ENCODE peak calls at places on chromosomes 16 and 17, in ten cellular contexts. C, L, Q, E, N, F, M, P, J and I are unnamed samples.

GRCh38 chr17:66865151-66865550 is 30.2 kb downstream of the CACNG5 start:
- DNase-seq in C (no peak), L (peak), Q (no peak), E (no peak), N (no peak), F (no peak), M (no peak), P (no peak), J (no peak), I (peak)

GRCh38 chr17:29289852-29290251 is 4.1 kb downstream of the NUFIP2 start:
- DNase-seq in C (no peak), L (no peak), Q (no peak), E (no peak), N (no peak), F (no peak), M (no peak), P (no peak), J (no peak), I (no peak)

GRCh38 chr16:3164121-3164991 is 23.6 kb upstream of the OR1F1 start:
- DNase-seq in C (peak), L (no peak), Q (peak), E (no peak), N (no peak), F (no peak), M (no peak), P (no peak), J (no peak), I (no peak)

GRCh38 chr16:17803625-17804410 is 333.1 kb upstream of the XYLT1 start:
- DNase-seq in C (no peak), L (no peak), Q (no peak), E (peak), N (no peak), F (no peak), M (no peak), P (no peak), J (no peak), I (no peak)

GRCh38 chr17:77280304-77280910 is 139.6 kb downstream of the SEC14L1 start:
- DNase-seq in C (no peak), L (peak), Q (no peak), E (peak), N (no peak), F (no peak), M (no peak), P (no peak), J (no peak), I (peak)

GRCh38 chr16:31352344-31353115 is 2.4 kb upstream of the ITGAX start:
- DNase-seq in C (no peak), L (no peak), Q (peak), E (no peak), N (no peak), F (no peak), M (no peak), P (no peak), J (no peak), I (no peak)

GRCh38 chr17:74521701-74522201 is 9.5 kb downstream of the CD300LB start:
- DNase-seq in C (no peak), L (no peak), Q (no peak), E (no peak), N (no peak), F (no peak), M (no peak), P (no peak), J (peak), I (no peak)

GRCh38 chr16:19210968-19211367 is 42.9 kb downstream of the SYT17 start:
- DNase-seq in C (no peak), L (no peak), Q (no peak), E (no peak), N (peak), F (no peak), M (no peak), P (no peak), J (no peak), I (no peak)

GRCh38 chr17:83073389-83074063 is 5.9 kb upstream of the METRNL start:
- DNase-seq in C (peak), L (peak), Q (no peak), E (no peak), N (no peak), F (no peak), M (no peak), P (peak), J (peak), I (peak)

GRCh38 chr16:79589495-79590134 is 10.9 kb downstream of the MAF start:
- DNase-seq in C (no peak), L (no peak), Q (peak), E (no peak), N (no peak), F (no peak), M (no peak), P (no peak), J (no peak), I (no peak)

GRCh38 chr16:62035115-62036092 is 834 bp downstream of the CDH8 start:
- DNase-seq in C (no peak), L (no peak), Q (peak), E (peak), N (no peak), F (no peak), M (no peak), P (no peak), J (no peak), I (no peak)

GRCh38 chr16:89442990-89443726 is 47.2 kb downstream of the ANKRD11 start:
- DNase-seq in C (no peak), L (peak), Q (no peak), E (peak), N (no peak), F (peak), M (peak), P (peak), J (peak), I (peak)

GRCh38 chr16:15739940-15740339 is 89.9 kb downstream of the NDE1 start:
- DNase-seq in C (no peak), L (no peak), Q (no peak), E (no peak), N (no peak), F (no peak), M (no peak), P (no peak), J (no peak), I (no peak)

GRCh38 chr16:86010680-86011141 is 111.7 kb downstream of the IRF8 start:
- DNase-seq in C (no peak), L (no peak), Q (no peak), E (no peak), N (no peak), F (no peak), M (no peak), P (no peak), J (no peak), I (no peak)

GRCh38 chr17:77609553-77610517 is 348.7 kb upstream of the TNRC6C start:
- DNase-seq in C (no peak), L (no peak), Q (no peak), E (no peak), N (no peak), F (no peak), M (peak), P (peak), J (no peak), I (no peak)

GRCh38 chr16:78122774-78123315 is 23.4 kb downstream of the WWOX start:
- DNase-seq in C (no peak), L (peak), Q (no peak), E (peak), N (no peak), F (no peak), M (peak), P (no peak), J (no peak), I (peak)

GRCh38 chr17:3974980-3975379 is 10.7 kb upstream of the ATP2A3 start:
- DNase-seq in C (peak), L (no peak), Q (no peak), E (no peak), N (no peak), F (no peak), M (no peak), P (no peak), J (no peak), I (no peak)

GRCh38 chr16:12907670-12908233 is 6.4 kb downstream of the SHISA9 start:
- DNase-seq in C (no peak), L (no peak), Q (no peak), E (no peak), N (no peak), F (no peak), M (no peak), P (no peak), J (no peak), I (no peak)

GRCh38 chr16:53664724-53665345 is 38.8 kb downstream of the RPGRIP1L start:
- DNase-seq in C (no peak), L (peak), Q (no peak), E (peak), N (no peak), F (no peak), M (no peak), P (no peak), J (no peak), I (peak)

GRCh38 chr17:75645501-75645888 is 12.3 kb downstream of the SMIM5 start:
- DNase-seq in C (peak), L (peak), Q (no peak), E (peak), N (no peak), F (peak), M (no peak), P (no peak), J (peak), I (peak)

GRCh38 chr16:10965440-10966039 is 21.2 kb downstream of the CLEC16A start:
- DNase-seq in C (no peak), L (no peak), Q (no peak), E (no peak), N (no peak), F (no peak), M (no peak), P (no peak), J (no peak), I (no peak)

GRCh38 chr16:90026135-90026534 is 6.9 kb upstream of the DBNDD1 start:
- DNase-seq in C (no peak), L (no peak), Q (no peak), E (no peak), N (no peak), F (no peak), M (no peak), P (no peak), J (no peak), I (no peak)

GRCh38 chr16:27110524-27110896 is 43.8 kb downstream of the C16orf82 start:
- DNase-seq in C (no peak), L (no peak), Q (no peak), E (no peak), N (no peak), F (no peak), M (no peak), P (no peak), J (no peak), I (no peak)

GRCh38 chr16:83882118-83882879 is 16.6 kb upstream of the MLYCD start:
- DNase-seq in C (no peak), L (no peak), Q (no peak), E (no peak), N (no peak), F (no peak), M (no peak), P (no peak), J (no peak), I (no peak)

GRCh38 chr17:82213251-82214011 is 789 bp upstream of the CCDC57 start:
- DNase-seq in C (peak), L (peak), Q (peak), E (peak), N (peak), F (no peak), M (peak), P (peak), J (no peak), I (peak)

GRCh38 chr16:75506567-75506966 is 11.3 kb upstream of the CHST6 start:
- DNase-seq in C (no peak), L (peak), Q (no peak), E (peak), N (no peak), F (peak), M (peak), P (no peak), J (no peak), I (peak)

GRCh38 chr17:81221842-81222619 is 734 bp downstream of the CEP131 start:
- DNase-seq in C (no peak), L (no peak), Q (peak), E (no peak), N (no peak), F (no peak), M (no peak), P (peak), J (no peak), I (no peak)

GRCh38 chr16:11084484-11085024 is 140.2 kb downstream of the CLEC16A start:
- DNase-seq in C (no peak), L (no peak), Q (no peak), E (peak), N (no peak), F (peak), M (no peak), P (no peak), J (no peak), I (no peak)

GRCh38 chr16:73017321-73017720 is 30.6 kb downstream of the ZFHX3 start:
- DNase-seq in C (no peak), L (no peak), Q (no peak), E (no peak), N (no peak), F (no peak), M (peak), P (no peak), J (peak), I (no peak)
- H3K4me3 ChIP-seq in C (no peak), L (no peak), Q (no peak), E (no peak), N (no peak), F (no peak), M (no peak), P (no peak), J (no peak), I (no peak)

GRCh38 chr17:65219124-65219523 is 82.0 kb downstream of the RGS9 start:
- DNase-seq in C (no peak), L (no peak), Q (no peak), E (no peak), N (no peak), F (no peak), M (no peak), P (no peak), J (no peak), I (no peak)
- TF ChIP-seq CTCF in C (no peak), L (peak), Q (no peak), E (peak), N (peak), F (no peak), M (no peak), P (no peak), J (no peak), I (peak)

GRCh38 chr16:21647562-21648164 is 4.7 kb downstream of the IGSF6 start:
- DNase-seq in C (no peak), L (no peak), Q (no peak), E (no peak), N (no peak), F (no peak), M (no peak), P (no peak), J (no peak), I (no peak)

GRCh38 chr16:21645261-21645721 is 7.1 kb downstream of the IGSF6 start:
- DNase-seq in C (no peak), L (no peak), Q (no peak), E (peak), N (no peak), F (no peak), M (no peak), P (no peak), J (no peak), I (no peak)

GRCh38 chr16:21646721-21647561 is 5.5 kb downstream of the IGSF6 start:
- DNase-seq in C (no peak), L (peak), Q (no peak), E (no peak), N (no peak), F (no peak), M (no peak), P (peak), J (peak), I (peak)

GRCh38 chr16:21644674-21645073 is 7.7 kb downstream of the IGSF6 start:
- DNase-seq in C (no peak), L (no peak), Q (no peak), E (no peak), N (no peak), F (no peak), M (no peak), P (no peak), J (no peak), I (no peak)

GRCh38 chr16:21646091-21646490 is 6.3 kb downstream of the IGSF6 start:
- DNase-seq in C (no peak), L (no peak), Q (no peak), E (no peak), N (no peak), F (no peak), M (no peak), P (no peak), J (no peak), I (no peak)
- H3K4me3 ChIP-seq in C (peak), L (no peak), Q (no peak), E (no peak), N (no peak), F (no peak), M (no peak), P (peak), J (no peak), I (no peak)

DNA sequence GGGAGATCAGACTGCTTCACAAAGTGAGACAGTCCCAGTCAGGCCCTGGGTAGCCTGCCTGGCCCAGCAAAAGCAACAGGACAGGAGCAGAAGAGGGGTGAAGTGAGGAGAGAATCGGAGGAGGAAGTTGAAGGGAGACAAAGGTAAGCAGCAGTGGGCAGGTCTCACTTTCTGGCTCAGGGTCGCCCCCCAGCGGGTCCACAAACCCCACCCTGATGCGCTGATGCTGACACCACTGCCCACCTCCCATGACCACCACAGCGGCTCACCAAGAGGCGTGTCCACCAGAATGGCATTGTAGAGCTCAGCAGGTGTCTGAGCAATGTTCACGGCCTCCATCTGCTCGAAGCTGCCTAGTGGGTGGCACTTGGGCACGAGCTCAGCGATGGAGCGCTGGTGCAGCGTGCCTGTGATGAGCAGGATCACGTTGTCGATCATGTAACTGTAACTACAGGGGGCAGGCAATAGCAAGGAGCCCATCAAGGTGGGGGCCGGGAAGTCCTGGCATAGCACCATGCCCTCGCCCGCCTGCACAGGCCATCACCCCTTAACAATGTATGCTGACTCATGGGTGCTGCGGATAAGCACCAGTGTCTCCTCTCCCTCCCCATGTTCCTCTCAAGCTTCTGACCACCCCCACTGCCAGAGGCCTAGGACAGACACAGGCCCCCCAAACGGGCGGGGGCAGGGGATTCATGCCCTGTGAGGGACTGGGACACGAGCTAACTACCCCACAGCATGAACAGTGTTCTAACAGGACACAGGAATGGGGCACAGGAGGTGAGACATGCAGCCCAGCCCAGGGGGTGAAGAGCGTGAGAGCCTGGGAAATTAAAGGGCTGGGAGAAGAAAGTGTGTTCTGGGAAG is 13.6 kb downstream of the HSD11B2 start:
- DNase-seq in C (no peak), L (no peak), Q (no peak), E (no peak), N (no peak), F (no peak), M (no peak), P (no peak), J (no peak), I (no peak)
- TF ChIP-seq CTCF in C (no peak), L (no peak), Q (no peak), E (no peak), N (no peak), F (no peak), M (no peak), P (no peak), J (no peak), I (no peak)

DNA sequence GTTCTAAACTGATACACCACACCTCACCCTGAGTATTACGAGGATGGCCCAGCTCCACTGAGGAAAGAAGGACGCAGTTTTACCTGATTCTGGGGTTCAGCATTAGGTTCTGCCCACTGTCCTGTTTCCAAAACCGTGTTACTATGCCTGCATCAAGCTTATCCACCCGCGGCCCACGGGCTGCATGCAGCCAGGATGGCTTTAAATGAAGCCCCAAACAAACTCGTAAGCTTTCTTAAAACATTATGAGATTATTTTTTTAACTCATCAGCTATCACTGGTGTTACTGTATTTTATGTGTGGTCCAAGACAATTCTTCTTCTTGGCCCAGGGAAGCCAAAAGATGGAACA is 4.0 kb upstream of the CD300LG start:
- DNase-seq in C (no peak), L (no peak), Q (no peak), E (no peak), N (no peak), F (no peak), M (no peak), P (no peak), J (no peak), I (no peak)
- H3K4me3 ChIP-seq in C (no peak), L (no peak), Q (no peak), E (no peak), N (no peak), F (no peak), M (no peak), P (no peak), J (no peak), I (no peak)

GRCh38 chr17:79304907-79305306 is 230.3 kb downstream of the ENGASE start:
- DNase-seq in C (no peak), L (no peak), Q (no peak), E (no peak), N (no peak), F (no peak), M (no peak), P (no peak), J (no peak), I (no peak)
- TF ChIP-seq CTCF in C (no peak), L (no peak), Q (no peak), E (no peak), N (no peak), F (no peak), M (no peak), P (no peak), J (no peak), I (no peak)

DNA sequence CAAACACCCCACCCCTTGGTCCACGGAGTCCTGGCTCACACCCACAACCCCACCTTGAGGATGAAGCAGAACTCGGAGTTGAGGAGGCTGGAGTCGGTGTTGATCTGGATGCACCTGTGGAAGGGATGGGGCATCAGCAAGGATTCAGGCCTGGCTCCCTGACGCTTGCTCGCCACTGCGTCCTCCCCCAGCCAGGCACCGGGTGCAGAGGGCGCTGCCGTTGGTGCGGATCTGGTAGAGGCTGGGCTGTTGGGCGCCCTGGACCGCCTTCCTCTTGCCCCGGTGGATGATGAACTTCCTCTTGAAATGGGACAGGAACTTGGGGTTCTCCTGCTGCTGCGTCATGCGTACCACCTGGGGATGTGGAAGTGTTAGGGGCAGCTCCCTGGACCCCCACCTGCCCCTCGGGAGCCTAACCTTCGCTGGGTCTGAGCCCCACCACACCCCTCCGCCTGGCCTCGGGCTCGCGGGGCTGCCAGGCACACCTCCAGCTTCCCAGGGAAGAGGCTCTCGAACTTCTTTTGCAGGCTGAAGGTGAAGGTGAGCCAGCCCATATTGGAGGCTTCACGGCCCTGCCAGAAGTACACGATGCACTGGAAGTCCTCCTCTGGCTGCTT is 12.3 kb downstream of the FLII start:
- DNase-seq in C (no peak), L (no peak), Q (no peak), E (no peak), N (no peak), F (no peak), M (no peak), P (no peak), J (no peak), I (no peak)
- H3K4me3 ChIP-seq in C (no peak), L (no peak), Q (no peak), E (no peak), N (no peak), F (no peak), M (no peak), P (no peak), J (peak), I (peak)